ENCODE peak calls at places on chromosomes 13 and 19, in six cellular contexts. One of them, this sample, is unnamed.

GRCh38 chr19:54207908-54208783 is 7.5 kb downstream of the RPS9 start:
- DNase-seq in stimulated activated CD4-positive, alpha-beta T cell treated with anti-CD3 and anti-CD28 coated beads, Interleukin-15, amount 100 ng/mL, for 1 hour: no peak
- DNase-seq in RCC 7860: peak
- DNase-seq in type B pancreatic cell: no peak
- DNase-seq in retinal pigment epithelial cell: no peak
- DNase-seq in H54: no peak
- DNase-seq in this sample: no peak

GRCh38 chr19:40598121-40598917 is 2.9 kb upstream of the LTBP4 start:
- DNase-seq in stimulated activated CD4-positive, alpha-beta T cell treated with anti-CD3 and anti-CD28 coated beads, Interleukin-15, amount 100 ng/mL, for 1 hour: peak
- DNase-seq in RCC 7860: peak
- DNase-seq in type B pancreatic cell: peak
- DNase-seq in retinal pigment epithelial cell: no peak
- DNase-seq in H54: peak
- DNase-seq in this sample: peak

GRCh38 chr19:12052571-12053169 is at the start of gene ZNF878:
- DNase-seq in stimulated activated CD4-positive, alpha-beta T cell treated with anti-CD3 and anti-CD28 coated beads, Interleukin-15, amount 100 ng/mL, for 1 hour: peak
- DNase-seq in RCC 7860: peak
- DNase-seq in type B pancreatic cell: peak
- DNase-seq in retinal pigment epithelial cell: peak
- DNase-seq in H54: peak
- DNase-seq in this sample: peak

GRCh38 chr19:18157465-18158063 is 4.6 kb downstream of the PIK3R2 start:
- DNase-seq in stimulated activated CD4-positive, alpha-beta T cell treated with anti-CD3 and anti-CD28 coated beads, Interleukin-15, amount 100 ng/mL, for 1 hour: no peak
- DNase-seq in RCC 7860: no peak
- DNase-seq in type B pancreatic cell: no peak
- DNase-seq in retinal pigment epithelial cell: peak
- DNase-seq in H54: no peak
- DNase-seq in this sample: no peak

GRCh38 chr13:106173346-106173745 is 362.1 kb downstream of the EFNB2 start:
- DNase-seq in stimulated activated CD4-positive, alpha-beta T cell treated with anti-CD3 and anti-CD28 coated beads, Interleukin-15, amount 100 ng/mL, for 1 hour: no peak
- DNase-seq in RCC 7860: peak
- DNase-seq in type B pancreatic cell: no peak
- DNase-seq in retinal pigment epithelial cell: no peak
- DNase-seq in H54: no peak
- DNase-seq in this sample: no peak

GRCh38 chr13:87376081-87376480 is 295.1 kb upstream of the SLITRK5 start:
- DNase-seq in stimulated activated CD4-positive, alpha-beta T cell treated with anti-CD3 and anti-CD28 coated beads, Interleukin-15, amount 100 ng/mL, for 1 hour: no peak
- DNase-seq in RCC 7860: peak
- DNase-seq in type B pancreatic cell: no peak
- DNase-seq in retinal pigment epithelial cell: peak
- DNase-seq in H54: peak
- DNase-seq in this sample: no peak

GRCh38 chr13:60689571-60689970 is 292.6 kb downstream of the TDRD3 start:
- DNase-seq in stimulated activated CD4-positive, alpha-beta T cell treated with anti-CD3 and anti-CD28 coated beads, Interleukin-15, amount 100 ng/mL, for 1 hour: no peak
- DNase-seq in RCC 7860: no peak
- DNase-seq in type B pancreatic cell: no peak
- DNase-seq in retinal pigment epithelial cell: no peak
- DNase-seq in H54: no peak
- DNase-seq in this sample: no peak

GRCh38 chr13:30165791-30166190 is 141.6 kb downstream of the KATNAL1 start:
- DNase-seq in stimulated activated CD4-positive, alpha-beta T cell treated with anti-CD3 and anti-CD28 coated beads, Interleukin-15, amount 100 ng/mL, for 1 hour: no peak
- DNase-seq in RCC 7860: no peak
- DNase-seq in type B pancreatic cell: no peak
- DNase-seq in retinal pigment epithelial cell: no peak
- DNase-seq in H54: no peak
- DNase-seq in this sample: no peak

GRCh38 chr19:42246869-42247630 is 4.6 kb upstream of the GSK3A start:
- DNase-seq in stimulated activated CD4-positive, alpha-beta T cell treated with anti-CD3 and anti-CD28 coated beads, Interleukin-15, amount 100 ng/mL, for 1 hour: no peak
- DNase-seq in RCC 7860: no peak
- DNase-seq in type B pancreatic cell: no peak
- DNase-seq in retinal pigment epithelial cell: no peak
- DNase-seq in H54: no peak
- DNase-seq in this sample: no peak

GRCh38 chr19:1318678-1319471 is 33.2 kb downstream of the EFNA2 start:
- DNase-seq in stimulated activated CD4-positive, alpha-beta T cell treated with anti-CD3 and anti-CD28 coated beads, Interleukin-15, amount 100 ng/mL, for 1 hour: no peak
- DNase-seq in RCC 7860: no peak
- DNase-seq in type B pancreatic cell: no peak
- DNase-seq in retinal pigment epithelial cell: no peak
- DNase-seq in H54: no peak
- DNase-seq in this sample: no peak

GRCh38 chr13:40509876-40510275 is 156.6 kb downstream of the FOXO1 start:
- DNase-seq in stimulated activated CD4-positive, alpha-beta T cell treated with anti-CD3 and anti-CD28 coated beads, Interleukin-15, amount 100 ng/mL, for 1 hour: no peak
- DNase-seq in RCC 7860: no peak
- DNase-seq in type B pancreatic cell: no peak
- DNase-seq in retinal pigment epithelial cell: no peak
- DNase-seq in H54: no peak
- DNase-seq in this sample: no peak

GRCh38 chr13:31374682-31375081 is 174.9 kb downstream of the B3GLCT start:
- DNase-seq in stimulated activated CD4-positive, alpha-beta T cell treated with anti-CD3 and anti-CD28 coated beads, Interleukin-15, amount 100 ng/mL, for 1 hour: no peak
- DNase-seq in RCC 7860: no peak
- DNase-seq in type B pancreatic cell: no peak
- DNase-seq in retinal pigment epithelial cell: no peak
- DNase-seq in H54: no peak
- DNase-seq in this sample: no peak

GRCh38 chr19:2409352-2409912 is 18.0 kb downstream of the TIMM13 start:
- DNase-seq in stimulated activated CD4-positive, alpha-beta T cell treated with anti-CD3 and anti-CD28 coated beads, Interleukin-15, amount 100 ng/mL, for 1 hour: no peak
- DNase-seq in RCC 7860: no peak
- DNase-seq in type B pancreatic cell: no peak
- DNase-seq in retinal pigment epithelial cell: no peak
- DNase-seq in H54: no peak
- DNase-seq in this sample: no peak

GRCh38 chr13:50527612-50528509 is 315.6 kb downstream of the DLEU7 start:
- DNase-seq in stimulated activated CD4-positive, alpha-beta T cell treated with anti-CD3 and anti-CD28 coated beads, Interleukin-15, amount 100 ng/mL, for 1 hour: no peak
- DNase-seq in RCC 7860: peak
- DNase-seq in type B pancreatic cell: no peak
- DNase-seq in retinal pigment epithelial cell: no peak
- DNase-seq in H54: no peak
- DNase-seq in this sample: no peak

GRCh38 chr19:4537953-4538600 is 1.8 kb downstream of the LRG1 start:
- DNase-seq in stimulated activated CD4-positive, alpha-beta T cell treated with anti-CD3 and anti-CD28 coated beads, Interleukin-15, amount 100 ng/mL, for 1 hour: no peak
- DNase-seq in RCC 7860: no peak
- DNase-seq in type B pancreatic cell: peak
- DNase-seq in retinal pigment epithelial cell: no peak
- DNase-seq in H54: no peak
- DNase-seq in this sample: no peak

GRCh38 chr19:20077791-20078463 is at the start of gene ZNF90:
- DNase-seq in stimulated activated CD4-positive, alpha-beta T cell treated with anti-CD3 and anti-CD28 coated beads, Interleukin-15, amount 100 ng/mL, for 1 hour: peak
- DNase-seq in RCC 7860: peak
- DNase-seq in type B pancreatic cell: peak
- DNase-seq in retinal pigment epithelial cell: peak
- DNase-seq in H54: peak
- DNase-seq in this sample: peak

GRCh38 chr19:49651029-49651825 is 9.2 kb downstream of the SCAF1 start:
- DNase-seq in stimulated activated CD4-positive, alpha-beta T cell treated with anti-CD3 and anti-CD28 coated beads, Interleukin-15, amount 100 ng/mL, for 1 hour: no peak
- DNase-seq in RCC 7860: no peak
- DNase-seq in type B pancreatic cell: no peak
- DNase-seq in retinal pigment epithelial cell: no peak
- DNase-seq in H54: no peak
- DNase-seq in this sample: no peak

GRCh38 chr19:662207-662961 is 630 bp downstream of the RNF126 start:
- DNase-seq in stimulated activated CD4-positive, alpha-beta T cell treated with anti-CD3 and anti-CD28 coated beads, Interleukin-15, amount 100 ng/mL, for 1 hour: peak
- DNase-seq in RCC 7860: peak
- DNase-seq in type B pancreatic cell: no peak
- DNase-seq in retinal pigment epithelial cell: no peak
- DNase-seq in H54: no peak
- DNase-seq in this sample: no peak

GRCh38 chr13:73090116-73090811 is 31.5 kb downstream of the KLF5 start:
- DNase-seq in stimulated activated CD4-positive, alpha-beta T cell treated with anti-CD3 and anti-CD28 coated beads, Interleukin-15, amount 100 ng/mL, for 1 hour: no peak
- DNase-seq in RCC 7860: peak
- DNase-seq in type B pancreatic cell: no peak
- DNase-seq in retinal pigment epithelial cell: peak
- DNase-seq in H54: peak
- DNase-seq in this sample: no peak

GRCh38 chr19:3683866-3684816 is 16.1 kb downstream of the PIP5K1C start:
- DNase-seq in stimulated activated CD4-positive, alpha-beta T cell treated with anti-CD3 and anti-CD28 coated beads, Interleukin-15, amount 100 ng/mL, for 1 hour: no peak
- DNase-seq in RCC 7860: peak
- DNase-seq in type B pancreatic cell: no peak
- DNase-seq in retinal pigment epithelial cell: no peak
- DNase-seq in H54: no peak
- DNase-seq in this sample: no peak

GRCh38 chr13:94515352-94515751 is 35.9 kb upstream of the DCT start:
- DNase-seq in stimulated activated CD4-positive, alpha-beta T cell treated with anti-CD3 and anti-CD28 coated beads, Interleukin-15, amount 100 ng/mL, for 1 hour: no peak
- DNase-seq in RCC 7860: no peak
- DNase-seq in type B pancreatic cell: no peak
- DNase-seq in retinal pigment epithelial cell: no peak
- DNase-seq in H54: no peak
- DNase-seq in this sample: no peak

GRCh38 chr19:40804783-40805242 is 5.8 kb downstream of the EGLN2 start:
- DNase-seq in stimulated activated CD4-positive, alpha-beta T cell treated with anti-CD3 and anti-CD28 coated beads, Interleukin-15, amount 100 ng/mL, for 1 hour: no peak
- DNase-seq in RCC 7860: no peak
- DNase-seq in type B pancreatic cell: no peak
- DNase-seq in retinal pigment epithelial cell: no peak
- DNase-seq in H54: no peak
- DNase-seq in this sample: no peak

GRCh38 chr13:98664047-98664446 is 87.1 kb upstream of the STK24 start:
- DNase-seq in stimulated activated CD4-positive, alpha-beta T cell treated with anti-CD3 and anti-CD28 coated beads, Interleukin-15, amount 100 ng/mL, for 1 hour: peak
- DNase-seq in RCC 7860: peak
- DNase-seq in type B pancreatic cell: no peak
- DNase-seq in retinal pigment epithelial cell: no peak
- DNase-seq in H54: peak
- DNase-seq in this sample: no peak

GRCh38 chr13:26324867-26325266 is 70.9 kb downstream of the CDK8 start:
- DNase-seq in stimulated activated CD4-positive, alpha-beta T cell treated with anti-CD3 and anti-CD28 coated beads, Interleukin-15, amount 100 ng/mL, for 1 hour: no peak
- DNase-seq in RCC 7860: no peak
- DNase-seq in type B pancreatic cell: no peak
- DNase-seq in retinal pigment epithelial cell: no peak
- DNase-seq in H54: no peak
- DNase-seq in this sample: no peak